ENCODE peak calls at places on chromosomes 1 and 21, in five cellular contexts. H is COR-L47, N is anterior cingulate cortex, P is right atrium auricular region, J is GM13976. M is an unnamed sample.

GRCh38 chr1:205577874-205578658 is 53.7 kb downstream of the ELK4 start:
- DNase-seq in J (no peak), N (no peak), P (no peak), H (no peak), M (no peak)

GRCh38 chr1:160166459-160166858 is 15.1 kb downstream of the ATP1A4 start:
- DNase-seq in J (no peak), P (no peak), H (no peak), N (peak; percentile 37), M (no peak)

GRCh38 chr1:204730826-204731459 is 45.4 kb upstream of the LRRN2 start:
- DNase-seq in J (no peak), H (peak; percentile 86), P (no peak), N (no peak), M (no peak)

GRCh38 chr1:7262611-7263010 is 477.4 kb downstream of the CAMTA1 start:
- DNase-seq in P (no peak), H (peak; percentile 87), J (no peak), N (no peak), M (no peak)

GRCh38 chr1:82245345-82246014 is 444.7 kb downstream of the ADGRL2 start:
- DNase-seq in N (no peak), J (no peak), P (no peak), H (no peak), M (no peak)

GRCh38 chr1:87647436-87648177 is 318.9 kb downstream of the LMO4 start:
- DNase-seq in N (no peak), J (no peak), P (no peak), H (no peak), M (no peak)

GRCh38 chr1:24351918-24352637 is 32.9 kb downstream of the GRHL3 start:
- DNase-seq in H (no peak), N (no peak), J (peak; percentile 65), P (no peak), M (no peak)

GRCh38 chr1:118861216-118861615 is 126.9 kb downstream of the TBX15 start:
- DNase-seq in H (no peak), P (no peak), J (no peak), N (no peak), M (no peak)

GRCh38 chr1:159005676-159006075 is 4.0 kb upstream of the IFI16 start:
- DNase-seq in H (no peak), N (no peak), J (no peak), P (no peak), M (no peak)

GRCh38 chr1:113538225-113538624 is 147.9 kb downstream of the MAGI3 start:
- DNase-seq in N (no peak), J (no peak), H (no peak), P (no peak), M (no peak)

GRCh38 chr1:183303901-183304300 is 114.3 kb downstream of the NMNAT2 start:
- DNase-seq in H (no peak), J (no peak), N (no peak), P (no peak), M (no peak)

GRCh38 chr1:181089017-181089776 is 697 bp downstream of the IER5 start:
- DNase-seq in H (no peak), P (no peak), J (no peak), N (peak; percentile 47), M (no peak)

GRCh38 chr1:30757196-30757949 is at the start of gene LAPTM5:
- DNase-seq in N (peak; percentile 21), P (peak; percentile 65), H (no peak), J (no peak), M (no peak)

GRCh38 chr21:21101911-21102310 is 103.7 kb downstream of the NCAM2 start:
- DNase-seq in J (no peak), N (no peak), H (peak; percentile 45), P (no peak), M (no peak)

GRCh38 chr1:85849660-85850059 is 141.4 kb upstream of the ZNHIT6 start:
- DNase-seq in N (no peak), J (no peak), H (no peak), P (no peak), M (no peak)

GRCh38 chr1:246139745-246140182 is 367.3 kb downstream of the SMYD3 start:
- DNase-seq in N (no peak), H (no peak), P (no peak), J (no peak), M (no peak)

GRCh38 chr1:247330548-247331171 is 1.0 kb downstream of the ZNF496 start:
- DNase-seq in P (no peak), N (no peak), J (peak; percentile 13), H (no peak), M (no peak)

GRCh38 chr1:34781071-34781843 is at the start of gene GJB3:
- DNase-seq in J (no peak), P (no peak), N (no peak), H (no peak), M (no peak)

GRCh38 chr1:245677446-245678240 is 522.9 kb downstream of the KIF26B start:
- DNase-seq in N (no peak), H (no peak), J (no peak), P (no peak), M (no peak)

GRCh38 chr21:40512590-40512989 is 334.4 kb downstream of the DSCAM start:
- DNase-seq in J (no peak), P (no peak), H (no peak), N (no peak), M (no peak)

GRCh38 chr1:32651461-32652073 is 559 bp downstream of the RBBP4 start:
- DNase-seq in N (no peak), P (no peak), H (peak; percentile 49), J (peak; percentile 73), M (no peak)

GRCh38 chr1:161020573-161021167 is at the start of gene F11R:
- DNase-seq in N (no peak), H (peak; percentile 54), J (peak; percentile 73), P (no peak), M (no peak)

GRCh38 chr1:52054496-52055065 is 410 bp downstream of the TXNDC12 start:
- DNase-seq in P (no peak), H (no peak), N (no peak), J (no peak), M (no peak)

GRCh38 chr1:91282695-91283420 is 121.8 kb downstream of the HFM1 start:
- DNase-seq in H (peak; percentile 72), J (peak; percentile 49), N (peak; percentile 29), P (peak; percentile 77), M (peak; percentile 9)

GRCh38 chr21:31570824-31571425 is 88.6 kb upstream of the SOD1 start:
- DNase-seq in N (no peak), J (no peak), H (no peak), P (no peak), M (no peak)

GRCh38 chr1:29392486-29393450 is 156.4 kb downstream of the PTPRU start:
- DNase-seq in J (no peak), N (no peak), H (no peak), P (peak; percentile 36), M (no peak)

GRCh38 chr1:155976062-155976912 is 2.1 kb downstream of the ARHGEF2 start:
- DNase-seq in J (peak; percentile 71), H (peak; percentile 89), N (peak; percentile 43), P (peak; percentile 74), M (no peak)